ENCODE peak calls at places on chromosomes 12 and 14, in five cellular contexts. One of them, this sample, is unnamed.

GRCh38 chr12:3046441-3047200 is 30.6 kb upstream of the TSPAN9 start:
- DNase-seq in stomach: no peak
- DNase-seq in kidney: no peak
- DNase-seq in lower lobe of right lung: peak; percentile 70
- DNase-seq in A673: no peak
- DNase-seq in this sample: no peak

GRCh38 chr12:49885118-49885517 is 18.6 kb downstream of the FAIM2 start:
- DNase-seq in kidney: peak; percentile 37
- DNase-seq in A673: no peak
- DNase-seq in lower lobe of right lung: peak; percentile 33
- DNase-seq in stomach: no peak
- DNase-seq in this sample: peak; percentile 35

GRCh38 chr12:18283776-18284175 is 22.5 kb downstream of the PIK3C2G start:
- DNase-seq in A673: no peak
- DNase-seq in lower lobe of right lung: no peak
- DNase-seq in kidney: no peak
- DNase-seq in stomach: no peak
- DNase-seq in this sample: no peak

GRCh38 chr14:36111822-36112583 is 64.5 kb downstream of the PTCSC3 start:
- DNase-seq in lower lobe of right lung: no peak
- DNase-seq in kidney: no peak
- DNase-seq in stomach: no peak
- DNase-seq in A673: no peak
- DNase-seq in this sample: no peak

GRCh38 chr12:93626160-93626559 is 51.0 kb upstream of the CRADD start:
- DNase-seq in stomach: no peak
- DNase-seq in kidney: no peak
- DNase-seq in A673: no peak
- DNase-seq in lower lobe of right lung: no peak
- DNase-seq in this sample: no peak

GRCh38 chr14:93006484-93007128 is 83.7 kb downstream of the CHGA start:
- DNase-seq in stomach: no peak
- DNase-seq in kidney: no peak
- DNase-seq in lower lobe of right lung: no peak
- DNase-seq in A673: peak; percentile 7
- DNase-seq in this sample: no peak

GRCh38 chr12:54439521-54440255 is 20.6 kb upstream of the ITGA5 start:
- DNase-seq in A673: peak; percentile 79
- DNase-seq in stomach: no peak
- DNase-seq in kidney: no peak
- DNase-seq in lower lobe of right lung: no peak
- DNase-seq in this sample: no peak

GRCh38 chr14:52700701-52701172 is 5.4 kb upstream of the ERO1A start:
- DNase-seq in A673: no peak
- DNase-seq in stomach: no peak
- DNase-seq in kidney: no peak
- DNase-seq in lower lobe of right lung: no peak
- DNase-seq in this sample: no peak

GRCh38 chr14:68143341-68143807 is 323.8 kb downstream of the RAD51B start:
- DNase-seq in kidney: peak; percentile 78
- DNase-seq in stomach: peak; percentile 45
- DNase-seq in A673: peak; percentile 24
- DNase-seq in lower lobe of right lung: no peak
- DNase-seq in this sample: peak; percentile 30

GRCh38 chr12:1047898-1048660 is 57.1 kb downstream of the ERC1 start:
- DNase-seq in A673: peak; percentile 84
- DNase-seq in stomach: no peak
- DNase-seq in lower lobe of right lung: no peak
- DNase-seq in kidney: no peak
- DNase-seq in this sample: no peak

GRCh38 chr14:74942164-74942563 is 13.2 kb downstream of the PGF start:
- DNase-seq in A673: no peak
- DNase-seq in stomach: no peak
- DNase-seq in kidney: no peak
- DNase-seq in lower lobe of right lung: no peak
- DNase-seq in this sample: no peak
- H3K4me1 ChIP-seq in A673: peaks cover 12% of the 10 kb centered on the region
- H3K4me1 ChIP-seq in stomach: peaks cover 29% of the 10 kb centered on the region
- H3K4me1 ChIP-seq in kidney: no peaks in the 10 kb centered on the region
- H3K4me1 ChIP-seq in lower lobe of right lung: peaks cover 60% of the 10 kb centered on the region
- H3K4me1 ChIP-seq in this sample: no peaks in the 10 kb centered on the region

GRCh38 chr12:6620885-6621274 is 13.7 kb upstream of the CHD4 start:
- DNase-seq in stomach: no peak
- DNase-seq in A673: no peak
- DNase-seq in lower lobe of right lung: no peak
- DNase-seq in kidney: no peak
- DNase-seq in this sample: no peak
- H3K4me3 ChIP-seq in stomach: no peak overlapping the region
- H3K4me3 ChIP-seq in A673: no peak overlapping the region
- H3K4me3 ChIP-seq in lower lobe of right lung: peak overlapping the region; percentile 33
- H3K4me3 ChIP-seq in kidney: no peak overlapping the region
- H3K4me3 ChIP-seq in this sample: no peak overlapping the region

DNA sequence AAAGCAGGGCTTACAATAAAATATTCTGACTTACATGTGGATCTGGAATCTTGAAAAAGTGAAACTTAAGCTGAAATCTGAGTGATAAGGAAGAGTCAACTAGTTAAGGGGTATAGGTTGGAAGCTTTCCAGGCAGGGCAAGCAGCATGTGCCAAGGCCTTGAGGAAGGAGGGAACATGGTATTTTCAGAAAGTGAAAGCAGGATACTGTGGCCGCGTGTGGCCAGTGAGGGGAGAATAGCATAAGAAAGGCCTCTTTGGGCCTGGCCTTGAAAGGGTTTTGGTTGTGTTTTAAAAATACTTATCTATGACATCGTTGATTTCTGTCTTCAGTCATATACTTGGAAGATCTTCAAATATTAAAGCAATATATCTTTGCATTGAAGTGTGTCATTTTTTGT is 213.4 kb downstream of the AKAP6 start:
- DNase-seq in stomach: no peak
- DNase-seq in A673: no peak
- DNase-seq in lower lobe of right lung: no peak
- DNase-seq in kidney: no peak
- DNase-seq in this sample: no peak
- TF ChIP-seq CTCF in stomach: no peak
- TF ChIP-seq CTCF in A673: no peak
- TF ChIP-seq CTCF in lower lobe of right lung: no peak
- TF ChIP-seq CTCF in kidney: no peak
- TF ChIP-seq CTCF in this sample: no peak

GRCh38 chr14:69631509-69631908 is 20.1 kb downstream of the SUSD6 start:
- DNase-seq in stomach: no peak
- DNase-seq in A673: no peak
- DNase-seq in lower lobe of right lung: no peak
- DNase-seq in kidney: no peak
- DNase-seq in this sample: no peak
- H3K4me1 ChIP-seq in stomach: peaks cover 74% of the 10 kb centered on the region
- H3K4me1 ChIP-seq in A673: peaks cover 3% of the 10 kb centered on the region
- H3K4me1 ChIP-seq in lower lobe of right lung: peaks cover 93% of the 10 kb centered on the region
- H3K4me1 ChIP-seq in kidney: peaks cover 61% of the 10 kb centered on the region
- H3K4me1 ChIP-seq in this sample: peaks cover 49% of the 10 kb centered on the region

GRCh38 chr14:77580964-77581505 is 35.4 kb downstream of the SPTLC2 start:
- DNase-seq in kidney: no peak
- DNase-seq in A673: peak; percentile 88
- DNase-seq in stomach: no peak
- DNase-seq in lower lobe of right lung: no peak
- DNase-seq in this sample: no peak
- H3K4me3 ChIP-seq in kidney: peak overlapping the region; percentile 51
- H3K4me3 ChIP-seq in A673: peak overlapping the region; percentile 17
- H3K4me3 ChIP-seq in stomach: peak overlapping the region; percentile 21
- H3K4me3 ChIP-seq in lower lobe of right lung: peak overlapping the region; percentile 4
- H3K4me3 ChIP-seq in this sample: no peak overlapping the region

GRCh38 chr14:24297190-24297964 is 2.2 kb downstream of the DHRS1 start:
- DNase-seq in A673: peak; percentile 45
- DNase-seq in lower lobe of right lung: no peak
- DNase-seq in kidney: no peak
- DNase-seq in stomach: no peak
- DNase-seq in this sample: no peak
- TF ChIP-seq CTCF in A673: peak; percentile 64
- TF ChIP-seq CTCF in lower lobe of right lung: peak; percentile 40
- TF ChIP-seq CTCF in kidney: peak; percentile 28
- TF ChIP-seq CTCF in stomach: no peak
- TF ChIP-seq CTCF in this sample: peak; percentile 45

GRCh38 chr14:103031566-103031911 is 25.8 kb downstream of the CDC42BPB start:
- DNase-seq in A673: no peak
- DNase-seq in lower lobe of right lung: no peak
- DNase-seq in stomach: no peak
- DNase-seq in kidney: no peak
- DNase-seq in this sample: no peak
- H3K4me1 ChIP-seq in A673: peaks cover 7% of the 10 kb centered on the region
- H3K4me1 ChIP-seq in lower lobe of right lung: peaks cover 28% of the 10 kb centered on the region
- H3K4me1 ChIP-seq in stomach: peaks cover 4% of the 10 kb centered on the region
- H3K4me1 ChIP-seq in kidney: peaks cover 4% of the 10 kb centered on the region
- H3K4me1 ChIP-seq in this sample: no peaks in the 10 kb centered on the region

GRCh38 chr14:61570961-61571299 is 124.4 kb upstream of the HIF1A start:
- DNase-seq in stomach: no peak
- DNase-seq in A673: no peak
- DNase-seq in lower lobe of right lung: no peak
- DNase-seq in kidney: no peak
- DNase-seq in this sample: no peak
- H3K4me3 ChIP-seq in stomach: no peak overlapping the region
- H3K4me3 ChIP-seq in A673: no peak overlapping the region
- H3K4me3 ChIP-seq in lower lobe of right lung: no peak overlapping the region
- H3K4me3 ChIP-seq in kidney: no peak overlapping the region
- H3K4me3 ChIP-seq in this sample: no peak overlapping the region

GRCh38 chr12:116202940-116203339 is 74.6 kb downstream of the MED13L start:
- DNase-seq in stomach: no peak
- DNase-seq in kidney: no peak
- DNase-seq in lower lobe of right lung: no peak
- DNase-seq in A673: no peak
- DNase-seq in this sample: no peak
- TF ChIP-seq CTCF in stomach: no peak
- TF ChIP-seq CTCF in kidney: no peak
- TF ChIP-seq CTCF in lower lobe of right lung: no peak
- TF ChIP-seq CTCF in A673: no peak
- TF ChIP-seq CTCF in this sample: no peak

This sample was measured in right lobe of liver.